ENCODE peak calls at places on chromosomes 5 and 9, in four cellular contexts. One of them, this sample, is unnamed.

GRCh38 chr9:89313842-89314241 is 2.8 kb downstream of the CKS2 start:
- DNase-seq in activated T-helper 1 cell treated with anti-CD3 and anti-CD28 coated beads, Interleukin-12 subunit alpha, Interleukin-12 subunit beta, Interleukin-2, Interleukin-4 antibody, amounts not matched to agents 30 ng/mL and 10 ng/mL and 1 ng/mL, durations not matched to agents 14 hours and 24 hours and 36 hours: no peak
- DNase-seq in stimulated activated CD4-positive, alpha-beta T cell treated with anti-CD3 and anti-CD28 coated beads, Interleukin-15, amount 100 ng/mL, for 24 hours: no peak
- DNase-seq in NCI-H1930: no peak
- DNase-seq in this sample: no peak

GRCh38 chr5:79938468-79938867 is 52.6 kb downstream of the MTX3 start:
- DNase-seq in activated T-helper 1 cell treated with anti-CD3 and anti-CD28 coated beads, Interleukin-12 subunit alpha, Interleukin-12 subunit beta, Interleukin-2, Interleukin-4 antibody, amounts not matched to agents 30 ng/mL and 10 ng/mL and 1 ng/mL, durations not matched to agents 14 hours and 24 hours and 36 hours: peak
- DNase-seq in stimulated activated CD4-positive, alpha-beta T cell treated with anti-CD3 and anti-CD28 coated beads, Interleukin-15, amount 100 ng/mL, for 24 hours: peak
- DNase-seq in NCI-H1930: no peak
- DNase-seq in this sample: no peak

GRCh38 chr9:106896695-106897094 is 33.7 kb downstream of the ZNF462 start:
- DNase-seq in activated T-helper 1 cell treated with anti-CD3 and anti-CD28 coated beads, Interleukin-12 subunit alpha, Interleukin-12 subunit beta, Interleukin-2, Interleukin-4 antibody, amounts not matched to agents 30 ng/mL and 10 ng/mL and 1 ng/mL, durations not matched to agents 14 hours and 24 hours and 36 hours: no peak
- DNase-seq in stimulated activated CD4-positive, alpha-beta T cell treated with anti-CD3 and anti-CD28 coated beads, Interleukin-15, amount 100 ng/mL, for 24 hours: no peak
- DNase-seq in NCI-H1930: no peak
- DNase-seq in this sample: no peak

GRCh38 chr9:135210676-135211523 is 123.4 kb downstream of the OLFM1 start:
- DNase-seq in activated T-helper 1 cell treated with anti-CD3 and anti-CD28 coated beads, Interleukin-12 subunit alpha, Interleukin-12 subunit beta, Interleukin-2, Interleukin-4 antibody, amounts not matched to agents 30 ng/mL and 10 ng/mL and 1 ng/mL, durations not matched to agents 14 hours and 24 hours and 36 hours: no peak
- DNase-seq in stimulated activated CD4-positive, alpha-beta T cell treated with anti-CD3 and anti-CD28 coated beads, Interleukin-15, amount 100 ng/mL, for 24 hours: no peak
- DNase-seq in NCI-H1930: no peak
- DNase-seq in this sample: peak

GRCh38 chr9:18985464-18985951 is 47.5 kb downstream of the SAXO1 start:
- DNase-seq in activated T-helper 1 cell treated with anti-CD3 and anti-CD28 coated beads, Interleukin-12 subunit alpha, Interleukin-12 subunit beta, Interleukin-2, Interleukin-4 antibody, amounts not matched to agents 30 ng/mL and 10 ng/mL and 1 ng/mL, durations not matched to agents 14 hours and 24 hours and 36 hours: no peak
- DNase-seq in stimulated activated CD4-positive, alpha-beta T cell treated with anti-CD3 and anti-CD28 coated beads, Interleukin-15, amount 100 ng/mL, for 24 hours: no peak
- DNase-seq in NCI-H1930: no peak
- DNase-seq in this sample: peak

GRCh38 chr9:81473708-81474107 is 215.6 kb downstream of the TLE1 start:
- DNase-seq in activated T-helper 1 cell treated with anti-CD3 and anti-CD28 coated beads, Interleukin-12 subunit alpha, Interleukin-12 subunit beta, Interleukin-2, Interleukin-4 antibody, amounts not matched to agents 30 ng/mL and 10 ng/mL and 1 ng/mL, durations not matched to agents 14 hours and 24 hours and 36 hours: no peak
- DNase-seq in stimulated activated CD4-positive, alpha-beta T cell treated with anti-CD3 and anti-CD28 coated beads, Interleukin-15, amount 100 ng/mL, for 24 hours: no peak
- DNase-seq in NCI-H1930: no peak
- DNase-seq in this sample: no peak

GRCh38 chr5:96344678-96345612 is 88.1 kb downstream of the PCSK1 start:
- DNase-seq in activated T-helper 1 cell treated with anti-CD3 and anti-CD28 coated beads, Interleukin-12 subunit alpha, Interleukin-12 subunit beta, Interleukin-2, Interleukin-4 antibody, amounts not matched to agents 30 ng/mL and 10 ng/mL and 1 ng/mL, durations not matched to agents 14 hours and 24 hours and 36 hours: no peak
- DNase-seq in stimulated activated CD4-positive, alpha-beta T cell treated with anti-CD3 and anti-CD28 coated beads, Interleukin-15, amount 100 ng/mL, for 24 hours: no peak
- DNase-seq in NCI-H1930: peak
- DNase-seq in this sample: no peak

GRCh38 chr5:148060309-148060708 is 3.5 kb upstream of the SPINK5 start:
- DNase-seq in activated T-helper 1 cell treated with anti-CD3 and anti-CD28 coated beads, Interleukin-12 subunit alpha, Interleukin-12 subunit beta, Interleukin-2, Interleukin-4 antibody, amounts not matched to agents 30 ng/mL and 10 ng/mL and 1 ng/mL, durations not matched to agents 14 hours and 24 hours and 36 hours: no peak
- DNase-seq in stimulated activated CD4-positive, alpha-beta T cell treated with anti-CD3 and anti-CD28 coated beads, Interleukin-15, amount 100 ng/mL, for 24 hours: no peak
- DNase-seq in NCI-H1930: no peak
- DNase-seq in this sample: no peak

GRCh38 chr5:133818031-133818431 is 150.4 kb downstream of the C5orf15 start:
- DNase-seq in activated T-helper 1 cell treated with anti-CD3 and anti-CD28 coated beads, Interleukin-12 subunit alpha, Interleukin-12 subunit beta, Interleukin-2, Interleukin-4 antibody, amounts not matched to agents 30 ng/mL and 10 ng/mL and 1 ng/mL, durations not matched to agents 14 hours and 24 hours and 36 hours: no peak
- DNase-seq in stimulated activated CD4-positive, alpha-beta T cell treated with anti-CD3 and anti-CD28 coated beads, Interleukin-15, amount 100 ng/mL, for 24 hours: no peak
- DNase-seq in NCI-H1930: no peak
- DNase-seq in this sample: no peak

GRCh38 chr9:16236326-16236725 is 634.1 kb downstream of the BNC2 start:
- DNase-seq in activated T-helper 1 cell treated with anti-CD3 and anti-CD28 coated beads, Interleukin-12 subunit alpha, Interleukin-12 subunit beta, Interleukin-2, Interleukin-4 antibody, amounts not matched to agents 30 ng/mL and 10 ng/mL and 1 ng/mL, durations not matched to agents 14 hours and 24 hours and 36 hours: no peak
- DNase-seq in stimulated activated CD4-positive, alpha-beta T cell treated with anti-CD3 and anti-CD28 coated beads, Interleukin-15, amount 100 ng/mL, for 24 hours: no peak
- DNase-seq in NCI-H1930: no peak
- DNase-seq in this sample: no peak